ENCODE peak calls at places on chromosome 3, in seven cellular contexts. J is K562, A is PC-3, P is trophoblast cell, R is fibroblast of lung, K is endothelial cell of umbilical vein, F is hepatocyte. H is an unnamed sample.

GRCh38 chr3:107846282-107846852 is 244.5 kb downstream of the CD47 start:
- DNase-seq in A (peak), J (peak), K (peak), F (peak), P (peak), R (peak), H (peak)

GRCh38 chr3:108899530-108899929 is 54.1 kb downstream of the GUCA1C start:
- DNase-seq in P (no peak), A (no peak), K (no peak), R (no peak), F (no peak), J (no peak), H (no peak)

GRCh38 chr3:126279853-126280252 is 77.4 kb downstream of the KLF15 start:
- DNase-seq in P (no peak), J (no peak), F (no peak), R (no peak), A (no peak), K (no peak), H (no peak)

GRCh38 chr3:24686764-24687163 is 192.1 kb upstream of the THRB start:
- DNase-seq in F (no peak), A (peak), R (peak), K (no peak), P (no peak), J (no peak), H (no peak)

GRCh38 chr3:27985369-27986035 is 255.9 kb upstream of the CMC1 start:
- DNase-seq in R (no peak), A (peak), K (no peak), F (no peak), P (no peak), J (no peak), H (peak)

GRCh38 chr3:113079532-113079931 is 88.7 kb downstream of the GTPBP8 start:
- DNase-seq in K (no peak), R (peak), F (no peak), A (no peak), P (no peak), J (no peak), H (no peak)

GRCh38 chr3:97793415-97794019 is 28.3 kb upstream of the CRYBG3 start:
- DNase-seq in J (peak), F (peak), P (peak), A (peak), K (peak), R (peak), H (no peak)

GRCh38 chr3:125556314-125556713 is 36.3 kb upstream of the SNX4 start:
- DNase-seq in P (peak), K (no peak), R (peak), J (no peak), A (no peak), F (no peak), H (no peak)

GRCh38 chr3:8660271-8660731 is 15.7 kb upstream of the SSUH2 start:
- DNase-seq in R (peak), P (no peak), F (no peak), J (no peak), A (no peak), K (peak), H (no peak)

GRCh38 chr3:157582634-157582968 is 79.4 kb upstream of the VEPH1 start:
- DNase-seq in J (no peak), A (no peak), R (no peak), F (no peak), P (no peak), K (no peak), H (no peak)

GRCh38 chr3:191963182-191963581 is 502.2 kb downstream of the PYDC2 start:
- DNase-seq in A (peak), P (no peak), R (peak), K (peak), J (no peak), F (no peak), H (no peak)

GRCh38 chr3:108208831-108209230 is 13.4 kb downstream of the IFT57 start:
- DNase-seq in F (no peak), A (no peak), P (no peak), R (no peak), J (no peak), K (no peak), H (no peak)

GRCh38 chr3:136802481-136802996 is 16.4 kb upstream of the SLC35G2 start:
- DNase-seq in F (no peak), P (no peak), K (peak), R (peak), J (no peak), A (peak), H (no peak)

GRCh38 chr3:168517514-168518071 is 421.9 kb upstream of the GOLIM4 start:
- DNase-seq in K (no peak), R (peak), P (no peak), F (peak), J (no peak), A (peak), H (no peak)

GRCh38 chr3:149375164-149375823 is 2.2 kb downstream of the TM4SF1 start:
- DNase-seq in P (no peak), R (peak), K (peak), J (no peak), F (no peak), A (peak), H (no peak)

GRCh38 chr3:105334138-105334882 is 32.4 kb upstream of the ALCAM start:
- DNase-seq in P (peak), K (no peak), F (no peak), J (no peak), A (peak), R (peak), H (no peak)

GRCh38 chr3:78969483-78969882 is 798.3 kb downstream of the ROBO1 start:
- DNase-seq in J (no peak), A (no peak), R (peak), F (no peak), P (no peak), K (no peak), H (no peak)

GRCh38 chr3:17258823-17259436 is 374.2 kb downstream of the PLCL2 start:
- DNase-seq in A (peak), P (peak), R (peak), K (peak), J (peak), F (peak), H (no peak)

GRCh38 chr3:134446800-134447199 is 39.0 kb downstream of the ANAPC13 start:
- DNase-seq in F (no peak), P (no peak), R (peak), K (peak), J (no peak), A (peak), H (no peak)
- H3K4me2 ChIP-seq in F (no peak), P (no peak), R (no peak), K (no peak), J (no peak), A (no peak), H (peak)

GRCh38 chr3:54986294-54986693 is 58.4 kb upstream of the LRTM1 start:
- DNase-seq in R (no peak), A (no peak), J (no peak), F (no peak), P (no peak), K (no peak), H (no peak)
- H2AFZ ChIP-seq in R (no peak), A (no peak), J (no peak), F (no peak), P (no peak), K (no peak), H (peak)

DNA sequence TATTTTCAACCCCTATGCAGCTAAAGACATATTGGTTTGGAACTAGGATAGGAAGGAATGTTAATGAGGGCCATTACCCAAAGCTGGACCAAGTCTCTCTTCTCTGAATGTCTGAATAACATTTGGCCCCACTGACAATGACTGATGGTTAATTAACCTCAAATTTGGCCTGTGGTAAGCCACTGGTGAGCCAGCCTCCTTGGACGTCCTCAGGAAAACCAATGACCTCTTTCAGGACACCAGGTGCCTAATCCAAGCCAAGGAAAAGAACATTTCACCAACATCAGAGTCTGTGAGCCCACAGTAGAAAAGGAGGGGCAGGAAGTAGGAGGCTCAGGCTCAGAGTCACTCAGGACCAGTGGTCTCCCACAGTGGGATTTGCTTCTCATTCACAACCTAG is 56.4 kb upstream of the ETV5 start:
- DNase-seq in P (no peak), J (no peak), K (no peak), A (no peak), R (peak), F (no peak), H (no peak)
- H3K4me2 ChIP-seq in P (no peak), J (no peak), K (no peak), A (no peak), R (no peak), F (no peak), H (no peak)

GRCh38 chr3:52218454-52218853 is 7.0 kb downstream of the TLR9 start:
- DNase-seq in K (no peak), J (peak), F (no peak), R (no peak), A (no peak), P (no peak), H (no peak)

GRCh38 chr3:52220380-52221026 is 4.9 kb downstream of the TLR9 start:
- DNase-seq in P (peak), K (peak), J (peak), F (peak), R (peak), A (peak), H (no peak)

GRCh38 chr3:52217409-52217805 is 8.0 kb downstream of the TLR9 start:
- DNase-seq in R (no peak), A (no peak), P (no peak), K (no peak), F (no peak), J (no peak), H (no peak)

GRCh38 chr3:52218026-52218425 is 7.4 kb downstream of the TLR9 start:
- DNase-seq in P (no peak), F (no peak), K (peak), A (no peak), J (no peak), R (no peak), H (no peak)

GRCh38 chr3:52218953-52219650 is 6.3 kb downstream of the TLR9 start:
- DNase-seq in J (no peak), A (peak), F (no peak), K (peak), R (no peak), P (peak), H (no peak)
- H2AFZ ChIP-seq in J (peak), A (no peak), F (no peak), K (peak), R (no peak), P (peak), H (no peak)

DNA sequence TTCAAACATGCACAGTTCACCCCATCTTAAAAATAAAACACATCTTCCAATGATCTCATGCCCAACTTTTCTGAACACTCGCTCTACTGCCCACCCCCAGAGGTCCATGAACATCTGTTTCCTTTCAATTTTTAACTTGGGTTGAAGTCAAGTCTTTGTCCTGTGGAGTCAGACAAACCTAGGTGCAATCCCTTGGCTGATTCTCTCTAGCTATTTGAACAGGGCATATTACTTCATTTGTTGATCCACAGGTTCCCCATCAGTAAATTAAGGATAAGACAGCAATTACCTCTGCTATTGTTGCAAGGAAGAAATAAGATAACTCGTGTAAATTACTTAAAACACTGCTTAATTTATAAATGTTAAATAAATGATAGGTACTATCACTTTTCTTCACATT is 180.1 kb downstream of the CNTN3 start:
- DNase-seq in F (no peak), P (no peak), J (no peak), A (no peak), R (no peak), K (no peak), H (no peak)
- H3K4me2 ChIP-seq in F (no peak), P (no peak), J (no peak), A (no peak), R (no peak), K (no peak), H (no peak)

H was measured in keratinocyte.